ENCODE peak calls at places on chromosomes 4 and X, in ten cellular contexts. D is heart left ventricle, Z is GM12878, I is ovary, E is endothelial cell of umbilical vein, J is Peyer's patch, S is A549, F is body of pancreas, B is transverse colon, L is sigmoid colon. H is an unnamed sample.

GRCh38 chr4:2364654-2365053 is 53.8 kb downstream of the ZFYVE28 start:
- DNase-seq in D (peak; percentile 43), Z (no peak), I (peak; percentile 63), E (no peak), J (peak; percentile 63), S (no peak), F (peak; percentile 37), B (peak; percentile 31), L (peak; percentile 73), H (no peak)

GRCh38 chrX:111363741-111364140 is 48.3 kb downstream of the DCX start:
- DNase-seq in D (no peak), Z (no peak), I (no peak), E (no peak), J (no peak), S (no peak), F (no peak), B (no peak), L (no peak), H (no peak)

GRCh38 chrX:23666282-23666681 is 1.0 kb upstream of the PRDX4 start:
- DNase-seq in D (no peak), Z (no peak), I (no peak), E (no peak), J (no peak), S (no peak), F (no peak), B (no peak), L (no peak), H (no peak)

GRCh38 chrX:68942797-68943196 is 114.0 kb downstream of the EFNB1 start:
- DNase-seq in D (no peak), Z (no peak), I (no peak), E (no peak), J (no peak), S (no peak), F (no peak), B (no peak), L (peak; percentile 36), H (no peak)

GRCh38 chr4:47641755-47642154 is 156.7 kb downstream of the ATP10D start:
- DNase-seq in D (no peak), Z (no peak), I (no peak), E (no peak), J (no peak), S (no peak), F (no peak), B (no peak), L (no peak), H (no peak)

GRCh38 chr4:125787707-125788106 is 473.0 kb downstream of the FAT4 start:
- DNase-seq in D (no peak), Z (no peak), I (no peak), E (no peak), J (no peak), S (no peak), F (no peak), B (no peak), L (no peak), H (no peak)

GRCh38 chrX:103517246-103517645 is 2.0 kb downstream of the RAB40A start:
- DNase-seq in D (no peak), Z (no peak), I (no peak), E (no peak), J (no peak), S (no peak), F (no peak), B (no peak), L (no peak), H (no peak)

GRCh38 chrX:144790148-144790547 is 457.2 kb upstream of the SPANXN1 start:
- DNase-seq in D (no peak), Z (no peak), I (no peak), E (no peak), J (no peak), S (no peak), F (no peak), B (no peak), L (no peak), H (no peak)

GRCh38 chr4:139171878-139172691 is 4.9 kb downstream of the ELF2 start:
- DNase-seq in D (no peak), Z (no peak), I (no peak), E (no peak), J (no peak), S (peak; percentile 35), F (no peak), B (no peak), L (no peak), H (no peak)

GRCh38 chr4:139175647-139176298 is 1.2 kb downstream of the ELF2 start:
- DNase-seq in D (no peak), Z (no peak), I (no peak), E (no peak), J (no peak), S (no peak), F (no peak), B (no peak), L (no peak), H (no peak)

GRCh38 chr4:139177888-139178609 is 1.0 kb upstream of the ELF2 start:
- DNase-seq in D (peak; percentile 97), Z (peak; percentile 48), I (peak; percentile 91), E (peak; percentile 96), J (peak; percentile 97), S (peak; percentile 90), F (peak; percentile 96), B (peak; percentile 96), L (peak; percentile 98), H (peak; percentile 93)

GRCh38 chr4:139176299-139177048 is 544 bp downstream of the ELF2 start:
- DNase-seq in D (peak; percentile 92), Z (no peak), I (peak; percentile 76), E (peak; percentile 84), J (peak; percentile 85), S (peak; percentile 70), F (peak; percentile 81), B (peak; percentile 84), L (peak; percentile 92), H (peak; percentile 80)

DNA sequence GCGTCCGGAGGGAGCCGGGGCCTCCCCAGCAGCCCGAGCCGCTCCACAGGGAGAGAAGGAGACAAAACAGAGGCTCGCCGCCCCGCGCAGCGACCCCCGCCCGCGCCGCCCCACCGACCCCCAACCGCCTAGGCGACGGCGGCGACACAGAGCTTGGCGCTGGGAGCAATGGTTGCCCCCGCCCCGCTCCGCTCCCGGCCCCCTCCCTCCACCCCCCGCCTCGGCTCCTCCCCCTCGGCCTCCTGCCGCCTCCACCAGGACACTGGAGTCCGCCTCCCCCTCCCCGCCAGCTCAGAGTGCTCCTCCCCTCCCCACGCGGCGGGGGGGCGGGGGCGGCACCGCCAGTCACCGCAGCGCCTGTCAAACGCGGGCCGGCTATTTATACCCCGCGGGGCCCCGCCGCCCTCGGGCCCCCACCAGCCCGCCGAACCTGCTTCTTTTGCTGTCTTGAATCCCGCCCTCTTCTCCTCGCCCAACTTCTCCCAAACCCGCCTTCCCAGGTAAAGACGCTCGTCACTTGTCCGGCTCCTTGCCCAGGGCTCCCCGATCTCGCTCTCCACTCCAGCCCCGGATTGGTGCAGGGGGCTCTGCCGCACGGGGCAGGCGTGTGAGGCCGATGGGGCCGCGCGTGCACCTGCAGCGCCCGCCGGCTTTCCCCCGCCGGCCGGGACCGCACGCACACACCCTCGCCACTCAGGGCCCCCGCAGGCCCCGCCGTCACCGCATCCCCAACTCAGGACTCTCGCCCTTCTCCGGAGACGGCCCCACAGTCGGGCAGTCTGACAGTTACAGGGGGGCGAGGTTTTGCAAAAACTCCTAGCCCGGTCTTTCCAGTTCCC is at the start of gene ELF2:
- DNase-seq in D (peak; percentile 97), Z (no peak), I (peak; percentile 92), E (peak; percentile 84), J (peak; percentile 96), S (peak; percentile 87), F (peak; percentile 94), B (peak; percentile 95), L (peak; percentile 98), H (peak; percentile 96)
- TF ChIP-seq POLR2A in D (peak; percentile 11), Z (peak; percentile 55), I (no peak), E (no peak), J (peak; percentile 30), S (no peak), F (peak; percentile 58), B (no peak), L (no peak), H (peak; percentile 51)

DNA sequence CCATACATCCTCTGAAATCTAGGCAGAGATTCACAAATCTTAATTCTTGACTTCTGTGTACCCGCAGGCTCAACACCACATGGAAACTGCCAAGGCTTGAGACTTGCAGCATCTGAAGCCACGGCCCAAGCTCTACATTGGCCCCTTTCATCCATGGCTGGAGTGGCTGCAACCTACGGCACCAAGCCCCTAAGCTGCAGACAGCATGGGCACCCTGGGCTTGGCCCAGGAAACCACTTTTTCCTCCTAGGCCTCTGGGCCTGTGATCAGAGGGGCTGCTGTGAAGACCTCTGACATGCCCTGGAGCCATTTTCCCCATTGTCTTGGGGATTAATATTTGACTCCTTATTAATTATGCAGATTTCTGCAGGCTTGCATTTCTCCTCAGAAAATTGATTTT is 457.9 kb downstream of the GRIA2 start:
- DNase-seq in D (no peak), Z (no peak), I (no peak), E (no peak), J (no peak), S (no peak), F (no peak), B (no peak), L (no peak), H (no peak)
- H3K27ac ChIP-seq in D (no peak overlapping the region), Z (no peak overlapping the region), I (no peak overlapping the region), E (no peak overlapping the region), J (no peak overlapping the region), S (no peak overlapping the region), F (no peak overlapping the region), B (no peak overlapping the region), L (no peak overlapping the region), H (no peak overlapping the region)

DNA sequence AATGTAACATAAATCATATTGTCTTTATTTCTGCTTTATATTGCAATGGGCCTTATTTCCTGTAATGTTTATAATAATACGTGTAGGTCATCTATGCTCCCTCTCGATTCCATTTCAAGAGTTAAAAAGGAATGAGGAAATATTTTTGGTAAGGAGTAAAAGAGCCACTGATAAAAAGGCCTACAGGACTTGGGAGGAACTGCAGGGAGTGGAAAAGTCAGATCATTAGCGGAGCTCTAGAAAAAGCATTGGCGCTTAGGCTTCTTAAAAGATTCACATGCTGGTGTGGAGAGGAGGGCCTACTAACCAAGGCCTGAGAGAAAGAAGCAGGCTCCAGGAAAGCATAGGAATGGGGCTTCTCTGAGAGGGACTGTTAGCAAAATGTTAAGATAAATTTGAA is 82.9 kb upstream of the PNPLA4 start:
- DNase-seq in D (no peak), Z (no peak), I (no peak), E (no peak), J (no peak), S (peak; percentile 1), F (no peak), B (no peak), L (no peak), H (no peak)
- TF ChIP-seq CTCF in D (no peak), Z (peak; percentile 15), I (no peak), E (no peak), J (no peak), S (no peak), F (no peak), B (no peak), L (no peak), H (no peak)

GRCh38 chr4:8474856-8475255 is 34.3 kb downstream of the TRMT44 start:
- DNase-seq in D (no peak), Z (no peak), I (no peak), E (no peak), J (no peak), S (no peak), F (no peak), B (no peak), L (no peak), H (no peak)

GRCh38 chr4:8472689-8473197 is 32.2 kb downstream of the TRMT44 start:
- DNase-seq in D (no peak), Z (no peak), I (peak; percentile 88), E (no peak), J (peak; percentile 57), S (no peak), F (no peak), B (no peak), L (peak; percentile 86), H (no peak)

GRCh38 chr4:8472166-8472688 is 31.6 kb downstream of the TRMT44 start:
- DNase-seq in D (no peak), Z (no peak), I (no peak), E (no peak), J (no peak), S (no peak), F (no peak), B (no peak), L (no peak), H (no peak)

GRCh38 chr4:8473920-8474590 is 33.5 kb downstream of the TRMT44 start:
- DNase-seq in D (no peak), Z (no peak), I (peak; percentile 74), E (no peak), J (no peak), S (no peak), F (no peak), B (no peak), L (no peak), H (no peak)

DNA sequence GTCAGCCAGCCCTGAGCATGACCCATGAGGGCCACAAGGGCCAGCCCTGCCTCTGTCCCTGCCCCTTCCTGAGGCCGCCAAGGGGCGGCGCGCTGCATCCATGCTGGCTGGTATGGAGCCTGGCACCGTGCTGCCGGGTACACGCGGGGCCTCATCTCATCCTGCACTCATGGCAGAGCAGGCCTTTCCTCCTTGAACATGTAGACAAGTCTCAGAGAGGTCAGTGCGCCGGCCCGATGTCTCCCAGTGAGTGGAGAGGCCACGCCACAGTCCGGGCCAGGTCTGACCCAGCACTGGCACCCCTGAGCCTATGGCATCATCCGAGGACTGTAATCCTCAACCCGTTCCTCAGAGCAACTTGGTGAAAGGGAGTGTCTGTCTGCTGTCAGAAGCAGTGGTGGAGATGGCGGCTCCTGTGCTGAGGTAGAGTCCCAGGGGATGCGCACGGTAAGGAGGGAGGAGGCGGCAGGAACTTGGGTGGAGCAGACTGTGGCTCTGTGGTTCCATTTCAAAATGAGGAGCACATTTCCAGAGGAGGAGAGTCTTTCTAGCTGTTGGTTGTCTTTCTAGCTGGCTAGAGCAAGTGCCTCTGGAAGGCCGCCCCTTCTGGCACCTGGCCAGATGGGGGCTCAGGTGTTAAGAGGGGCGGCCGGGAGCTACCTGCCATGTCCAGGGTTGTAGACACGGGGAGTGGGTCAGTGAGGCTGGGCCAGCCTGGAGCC is 32.8 kb downstream of the TRMT44 start:
- DNase-seq in D (no peak), Z (no peak), I (peak; percentile 82), E (no peak), J (no peak), S (no peak), F (no peak), B (no peak), L (no peak), H (no peak)
- TF ChIP-seq POLR2A in D (no peak), Z (no peak), I (peak; percentile 12), E (no peak), J (no peak), S (no peak), F (no peak), B (no peak), L (no peak), H (no peak)